ENCODE peak calls at places on chromosomes 2 and 18, in six cellular contexts. K is pancreas; D is CD8-positive, alpha-beta T cell; J is A549; N is heart right ventricle; M is CD4-positive, CD25-positive, alpha-beta regulatory T cell. A is an unnamed sample.

GRCh38 chr18:64037812-64038414 is 68.0 kb downstream of the SERPINB8 start:
- DNase-seq in K (no peak), D (no peak), J (peak; percentile 19), N (no peak), M (peak; percentile 32), A (peak; percentile 48)

GRCh38 chr2:3585239-3586109 is 9.4 kb upstream of the COLEC11 start:
- DNase-seq in K (peak; percentile 32), D (no peak), J (peak; percentile 58), N (peak; percentile 86), M (no peak), A (no peak)

GRCh38 chr18:13216732-13217465 is 1.7 kb upstream of the LDLRAD4 start:
- DNase-seq in K (peak; percentile 19), D (peak; percentile 25), J (no peak), N (peak; percentile 53), M (peak; percentile 56), A (no peak)

GRCh38 chr2:183093857-183094657 is 15.5 kb downstream of the DUSP19 start:
- DNase-seq in K (no peak), D (no peak), J (no peak), N (no peak), M (no peak), A (no peak)

GRCh38 chr2:23658466-23658942 is 268.4 kb downstream of the ATAD2B start:
- DNase-seq in K (no peak), D (no peak), J (no peak), N (peak; percentile 51), M (peak; percentile 24), A (no peak)

GRCh38 chr2:235669269-235669831 is 175.5 kb downstream of the AGAP1 start:
- DNase-seq in K (peak; percentile 55), D (no peak), J (peak; percentile 82), N (peak; percentile 68), M (peak; percentile 9), A (peak; percentile 79)

GRCh38 chr2:109683452-109683851 is 69.3 kb downstream of the SOWAHC start:
- DNase-seq in K (no peak), D (no peak), J (no peak), N (no peak), M (no peak), A (no peak)

GRCh38 chr2:26685943-26686839 is 6.3 kb upstream of the KCNK3 start:
- DNase-seq in K (peak; percentile 76), D (no peak), J (no peak), N (no peak), M (no peak), A (no peak)

GRCh38 chr2:1591978-1592907 is 152.1 kb downstream of the PXDN start:
- DNase-seq in K (no peak), D (no peak), J (peak; percentile 56), N (peak; percentile 81), M (no peak), A (no peak)

GRCh38 chr2:231038483-231039293 is 1.4 kb downstream of the C2orf72 start:
- DNase-seq in K (no peak), D (no peak), J (no peak), N (no peak), M (no peak), A (no peak)

GRCh38 chr2:230922951-230923717 is 1.9 kb downstream of the GPR55 start:
- DNase-seq in K (no peak), D (no peak), J (no peak), N (no peak), M (no peak), A (peak; percentile 32)

GRCh38 chr2:75707901-75708300 is 2.8 kb downstream of the GCFC2 start:
- DNase-seq in K (no peak), D (no peak), J (no peak), N (no peak), M (no peak), A (no peak)

GRCh38 chr2:120425014-120425413 is 79.1 kb downstream of the INHBB start:
- DNase-seq in K (peak; percentile 0), D (no peak), J (no peak), N (no peak), M (no peak), A (no peak)

GRCh38 chr2:71546275-71546638 is 92.9 kb downstream of the DYSF start:
- DNase-seq in K (no peak), D (no peak), J (no peak), N (no peak), M (no peak), A (no peak)

GRCh38 chr2:241014764-241015163 is 16.3 kb downstream of the SNED1 start:
- DNase-seq in K (no peak), D (no peak), J (no peak), N (no peak), M (no peak), A (no peak)

GRCh38 chr2:72892506-72893173 is 5.4 kb downstream of the SPR start:
- DNase-seq in K (peak; percentile 73), D (peak; percentile 30), J (peak; percentile 85), N (peak; percentile 57), M (peak; percentile 70), A (peak; percentile 39)

GRCh38 chr2:24881623-24882022 is 38.4 kb downstream of the ADCY3 start:
- DNase-seq in K (no peak), D (no peak), J (no peak), N (no peak), M (no peak), A (no peak)

GRCh38 chr2:67824196-67824595 is 238.6 kb downstream of the C1D start:
- DNase-seq in K (no peak), D (no peak), J (no peak), N (no peak), M (no peak), A (no peak)

GRCh38 chr2:68831688-68832087 is 39.5 kb downstream of the BMP10 start:
- DNase-seq in K (no peak), D (no peak), J (no peak), N (no peak), M (no peak), A (no peak)

GRCh38 chr2:235000426-235001236 is 48.8 kb downstream of the SH3BP4 start:
- DNase-seq in K (peak; percentile 75), D (no peak), J (peak; percentile 49), N (no peak), M (no peak), A (no peak)

GRCh38 chr2:161123531-161124030 is 36.6 kb upstream of the TANK start:
- DNase-seq in K (no peak), D (no peak), J (no peak), N (no peak), M (no peak), A (no peak)

GRCh38 chr18:48011926-48012469 is 81.5 kb upstream of the SMAD2 start:
- DNase-seq in K (no peak), D (no peak), J (no peak), N (no peak), M (no peak), A (peak; percentile 60)

GRCh38 chr2:108629417-108629816 is 89.9 kb upstream of the RANBP2 start:
- DNase-seq in K (no peak), D (no peak), J (no peak), N (no peak), M (peak; percentile 62), A (no peak)

GRCh38 chr2:174522553-174522952 is 35.7 kb upstream of the GPR155 start:
- DNase-seq in K (no peak), D (no peak), J (peak; percentile 29), N (no peak), M (peak; percentile 17), A (no peak)

GRCh38 chr2:236120006-236120740 is 48.0 kb downstream of the GBX2 start:
- DNase-seq in K (no peak), D (no peak), J (no peak), N (no peak), M (no peak), A (no peak)

GRCh38 chr18:45363258-45363657 is 252.0 kb upstream of the SLC14A2 start:
- DNase-seq in K (no peak), D (no peak), J (no peak), N (no peak), M (no peak), A (no peak)

GRCh38 chr2:155377178-155377780 is 678.8 kb downstream of the KCNJ3 start:
- DNase-seq in K (no peak), D (no peak), J (peak; percentile 31), N (no peak), M (peak; percentile 16), A (peak; percentile 17)

GRCh38 chr18:53416985-53417384 is 807.5 kb downstream of the MBD2 start:
- DNase-seq in K (no peak), D (no peak), J (no peak), N (no peak), M (no peak), A (no peak)

GRCh38 chr2:99643824-99644787 is 154.3 kb upstream of the REV1 start:
- DNase-seq in K (no peak), D (no peak), J (no peak), N (no peak), M (no peak), A (no peak)

GRCh38 chr18:58046087-58046793 is 2.2 kb downstream of the NEDD4L start:
- DNase-seq in K (no peak), D (no peak), J (no peak), N (no peak), M (no peak), A (no peak)
- H3K4me3 ChIP-seq in K (peak overlapping the region; percentile 92), D (no peak overlapping the region), J (peak overlapping the region; percentile 86), N (no peak overlapping the region), M (no peak overlapping the region), A (no peak overlapping the region)

GRCh38 chr2:238896641-238897040 is 48.8 kb downstream of the TWIST2 start:
- DNase-seq in K (no peak), D (no peak), J (no peak), N (no peak), M (no peak), A (no peak)
- H3K4me3 ChIP-seq in K (no peak overlapping the region), D (no peak overlapping the region), J (no peak overlapping the region), N (no peak overlapping the region), M (no peak overlapping the region), A (no peak overlapping the region)

GRCh38 chr2:219522111-219523030 is 8.1 kb downstream of the ASIC4 start:
- DNase-seq in K (no peak), D (no peak), J (no peak), N (no peak), M (no peak), A (no peak)
- H3K4me3 ChIP-seq in K (no peak overlapping the region), D (no peak overlapping the region), J (no peak overlapping the region), N (no peak overlapping the region), M (no peak overlapping the region), A (no peak overlapping the region)

DNA sequence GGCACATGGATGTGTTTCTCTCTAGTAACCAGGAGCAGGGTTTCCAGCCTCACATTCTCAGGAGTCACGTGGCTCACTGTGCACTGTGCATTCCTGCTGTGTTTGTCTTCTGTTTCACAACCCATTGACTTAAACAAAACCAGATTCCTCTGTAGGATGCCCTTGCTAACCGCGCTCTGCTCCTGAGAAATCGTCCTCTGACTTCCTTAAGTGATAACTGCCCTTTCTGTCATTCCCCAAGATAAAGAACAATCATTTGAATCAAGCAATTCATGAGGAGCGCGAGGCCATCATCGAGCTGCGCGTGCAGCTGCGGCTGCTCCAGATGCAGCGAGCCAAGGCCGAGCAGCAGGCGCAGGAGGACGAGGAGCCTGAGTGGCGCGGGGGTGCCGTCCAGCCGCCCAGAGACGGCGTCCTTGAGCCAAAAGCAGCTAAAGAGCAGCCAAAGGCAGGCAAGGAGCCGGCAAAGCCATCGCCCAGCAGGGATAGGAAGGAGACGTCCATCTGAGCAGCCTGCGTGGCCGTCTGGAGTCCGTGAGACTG is 60.2 kb downstream of the RALBP1 start:
- DNase-seq in K (no peak), D (no peak), J (peak; percentile 34), N (no peak), M (no peak), A (no peak)
- H3K4me3 ChIP-seq in K (no peak overlapping the region), D (no peak overlapping the region), J (no peak overlapping the region), N (no peak overlapping the region), M (no peak overlapping the region), A (no peak overlapping the region)

GRCh38 chr2:218881744-218882462 is 1.3 kb downstream of the WNT10A start:
- DNase-seq in K (no peak), D (no peak), J (no peak), N (no peak), M (no peak), A (no peak)
- H3K4me3 ChIP-seq in K (no peak overlapping the region), D (no peak overlapping the region), J (no peak overlapping the region), N (no peak overlapping the region), M (peak overlapping the region; percentile 75), A (no peak overlapping the region)

GRCh38 chr2:164015328-164016123 is 279.7 kb upstream of the FIGN start:
- DNase-seq in K (no peak), D (no peak), J (no peak), N (peak; percentile 16), M (no peak), A (no peak)
- H3K4me3 ChIP-seq in K (no peak overlapping the region), D (no peak overlapping the region), J (no peak overlapping the region), N (no peak overlapping the region), M (no peak overlapping the region), A (no peak overlapping the region)